ENCODE peak calls at places on chromosomes 4 and X, in four cellular contexts. F, M, O and Y are unnamed samples.

GRCh38 chr4:163165217-163166017 is 1.3 kb downstream of the NAF1 start:
- DNase-seq in F (peak), M (peak), O (no peak), Y (peak)

GRCh38 chr4:109966891-109967481 is 54.3 kb downstream of the EGF start:
- DNase-seq in F (no peak), M (no peak), O (no peak), Y (no peak)

GRCh38 chrX:46620505-46620904 is 46.9 kb downstream of the CHST7 start:
- DNase-seq in F (no peak), M (no peak), O (no peak), Y (no peak)

GRCh38 chr4:23614284-23614892 is 275.5 kb downstream of the PPARGC1A start:
- DNase-seq in F (peak), M (peak), O (no peak), Y (peak)

GRCh38 chr4:77172336-77172735 is 15.3 kb downstream of the CCNG2 start:
- DNase-seq in F (no peak), M (no peak), O (no peak), Y (no peak)

GRCh38 chr4:62018537-62018936 is 818.4 kb downstream of the ADGRL3 start:
- DNase-seq in F (no peak), M (no peak), O (no peak), Y (no peak)

GRCh38 chrX:129721414-129721813 is 17.4 kb upstream of the XPNPEP2 start:
- DNase-seq in F (no peak), M (no peak), O (no peak), Y (no peak)

GRCh38 chrX:137547291-137547690 is 18.6 kb upstream of the ZIC3 start:
- DNase-seq in F (no peak), M (no peak), O (no peak), Y (no peak)

GRCh38 chrX:72620550-72621145 is 48.0 kb upstream of the HDAC8 start:
- DNase-seq in F (no peak), M (no peak), O (peak), Y (no peak)

GRCh38 chrX:48802813-48803261 is 970 bp downstream of the HDAC6 start:
- DNase-seq in F (no peak), M (no peak), O (no peak), Y (no peak)

GRCh38 chr4:76723916-76724315 is 174.0 kb downstream of the SOWAHB start:
- DNase-seq in F (no peak), M (no peak), O (no peak), Y (no peak)

GRCh38 chrX:16445166-16445752 is 204.7 kb upstream of the S100G start:
- DNase-seq in F (peak), M (peak), O (peak), Y (peak)

GRCh38 chr4:54499308-54500074 is 158.3 kb upstream of the KIT start:
- DNase-seq in F (no peak), M (no peak), O (no peak), Y (no peak)

GRCh38 chr4:62210521-62210920 is 1010.4 kb downstream of the ADGRL3 start:
- DNase-seq in F (no peak), M (no peak), O (no peak), Y (no peak)

GRCh38 chr4:153731239-153731638 is 28.6 kb downstream of the RNF175 start:
- DNase-seq in F (no peak), M (peak), O (no peak), Y (no peak)

GRCh38 chr4:71608674-71609062 is 175.2 kb downstream of the GC start:
- DNase-seq in F (no peak), M (no peak), O (no peak), Y (no peak)

GRCh38 chrX:108000751-108001150 is 18.6 kb upstream of the TEX13B start:
- DNase-seq in F (no peak), M (no peak), O (no peak), Y (no peak)

GRCh38 chr4:130393246-130394041 is 1297.5 kb downstream of the C4orf33 start:
- DNase-seq in F (no peak), M (no peak), O (no peak), Y (no peak)

GRCh38 chr4:38141808-38142500 is 181.8 kb downstream of the PTTG2 start:
- DNase-seq in F (no peak), M (no peak), O (no peak), Y (no peak)

GRCh38 chrX:9133426-9133825 is 99.5 kb upstream of the FAM9B start:
- DNase-seq in F (no peak), M (no peak), O (no peak), Y (no peak)

GRCh38 chrX:44915361-44915868 is 42.4 kb downstream of the KDM6A start:
- DNase-seq in F (no peak), M (no peak), O (no peak), Y (no peak)

GRCh38 chr4:166282081-166282770 is 409.2 kb downstream of the TLL1 start:
- DNase-seq in F (no peak), M (no peak), O (no peak), Y (no peak)

GRCh38 chr4:78297075-78297815 is 240.1 kb downstream of the FRAS1 start:
- DNase-seq in F (peak), M (no peak), O (no peak), Y (no peak)

GRCh38 chrX:85244411-85245210 is 820 bp downstream of the ZNF711 start:
- DNase-seq in F (peak), M (peak), O (no peak), Y (peak)

GRCh38 chrX:52138830-52139544 is 45.7 kb upstream of the MAGED4 start:
- DNase-seq in F (no peak), M (no peak), O (no peak), Y (no peak)

GRCh38 chr4:12724520-12724919 is 759.6 kb downstream of the RAB28 start:
- DNase-seq in F (peak), M (peak), O (no peak), Y (peak)

GRCh38 chr4:120769227-120769626 is 153.3 kb downstream of the PRDM5 start:
- DNase-seq in F (no peak), M (no peak), O (no peak), Y (no peak)

GRCh38 chrX:144791298-144791697 is 456.0 kb upstream of the SPANXN1 start:
- DNase-seq in F (no peak), M (no peak), O (no peak), Y (no peak)